ENCODE peak calls at places on chromosomes 13 and 19, in eight cellular contexts. N, B, A, C, O, W, Z and Y are unnamed samples.

GRCh38 chr19:737591-738093 is 13.3 kb upstream of the MISP start:
- DNase-seq in N (peak), B (peak), A (no peak), C (no peak), O (peak), W (peak), Z (no peak), Y (no peak)

GRCh38 chr13:106744516-106744915 is 176.6 kb upstream of the ARGLU1 start:
- DNase-seq in N (no peak), B (no peak), A (no peak), C (no peak), O (no peak), W (no peak), Z (no peak), Y (no peak)

GRCh38 chr13:23617551-23618014 is 47.4 kb downstream of the TNFRSF19 start:
- DNase-seq in N (no peak), B (no peak), A (no peak), C (no peak), O (no peak), W (no peak), Z (no peak), Y (no peak)

GRCh38 chr19:21626924-21627697 is 121.7 kb downstream of the ZNF429 start:
- DNase-seq in N (no peak), B (no peak), A (no peak), C (no peak), O (no peak), W (no peak), Z (no peak), Y (no peak)

GRCh38 chr13:37134411-37135041 is 29.1 kb upstream of the CSNK1A1L start:
- DNase-seq in N (no peak), B (no peak), A (peak), C (no peak), O (no peak), W (peak), Z (no peak), Y (no peak)

GRCh38 chr13:45704211-45704739 is 2.2 kb downstream of the CBY2 start:
- DNase-seq in N (no peak), B (no peak), A (no peak), C (no peak), O (no peak), W (no peak), Z (no peak), Y (no peak)

GRCh38 chr13:78603240-78603947 is at the start of gene POU4F1:
- DNase-seq in N (peak), B (peak), A (no peak), C (no peak), O (peak), W (no peak), Z (no peak), Y (no peak)

GRCh38 chr13:24683833-24684599 is 3.8 kb downstream of the ATP12A start:
- DNase-seq in N (peak), B (peak), A (no peak), C (no peak), O (peak), W (no peak), Z (no peak), Y (no peak)

GRCh38 chr19:49567722-49568454 is 12.5 kb downstream of the NOSIP start:
- DNase-seq in N (peak), B (no peak), A (no peak), C (no peak), O (no peak), W (no peak), Z (no peak), Y (no peak)

GRCh38 chr19:2476451-2477140 is 669 bp downstream of the GADD45B start:
- DNase-seq in N (peak), B (peak), A (no peak), C (no peak), O (peak), W (peak), Z (no peak), Y (no peak)

GRCh38 chr19:33428627-33429013 is 55.1 kb downstream of the CEBPG start:
- DNase-seq in N (peak), B (no peak), A (no peak), C (no peak), O (no peak), W (no peak), Z (no peak), Y (no peak)

GRCh38 chr19:49437231-49437630 is 4.1 kb downstream of the SLC17A7 start:
- DNase-seq in N (no peak), B (no peak), A (no peak), C (no peak), O (no peak), W (no peak), Z (no peak), Y (no peak)

GRCh38 chr13:39512687-39513086 is 90.3 kb downstream of the LHFPL6 start:
- DNase-seq in N (no peak), B (no peak), A (no peak), C (no peak), O (no peak), W (no peak), Z (no peak), Y (no peak)

GRCh38 chr19:1163283-1163933 is 10.7 kb downstream of the SBNO2 start:
- DNase-seq in N (no peak), B (no peak), A (no peak), C (no peak), O (no peak), W (no peak), Z (no peak), Y (no peak)

GRCh38 chr13:73876323-73876722 is 257.9 kb downstream of the KLF12 start:
- DNase-seq in N (no peak), B (no peak), A (no peak), C (no peak), O (no peak), W (no peak), Z (no peak), Y (no peak)

GRCh38 chr19:14536926-14537692 is 7.7 kb downstream of the TECR start:
- DNase-seq in N (peak), B (no peak), A (no peak), C (no peak), O (no peak), W (peak), Z (peak), Y (no peak)

GRCh38 chr13:110628952-110629701 is 13.8 kb downstream of the NAXD start:
- DNase-seq in N (no peak), B (no peak), A (no peak), C (no peak), O (no peak), W (no peak), Z (no peak), Y (no peak)

GRCh38 chr19:50607388-50607787 is 32.3 kb downstream of the SYT3 start:
- DNase-seq in N (no peak), B (no peak), A (no peak), C (no peak), O (no peak), W (no peak), Z (no peak), Y (no peak)

GRCh38 chr13:107099661-107100060 is 531.7 kb upstream of the ARGLU1 start:
- DNase-seq in N (no peak), B (no peak), A (peak), C (no peak), O (no peak), W (no peak), Z (no peak), Y (peak)

GRCh38 chr13:110126391-110126961 is 180.5 kb downstream of the COL4A1 start:
- DNase-seq in N (no peak), B (no peak), A (peak), C (no peak), O (no peak), W (peak), Z (no peak), Y (peak)

GRCh38 chr13:109768176-109768575 is 18.2 kb downstream of the IRS2 start:
- DNase-seq in N (no peak), B (no peak), A (no peak), C (no peak), O (no peak), W (no peak), Z (no peak), Y (no peak)

GRCh38 chr19:4584670-4585460 is 25.4 kb upstream of the SEMA6B start:
- DNase-seq in N (no peak), B (no peak), A (no peak), C (no peak), O (no peak), W (no peak), Z (no peak), Y (no peak)

GRCh38 chr13:33446821-33447481 is 161.4 kb upstream of the STARD13 start:
- DNase-seq in N (no peak), B (no peak), A (no peak), C (no peak), O (no peak), W (no peak), Z (peak), Y (no peak)

GRCh38 chr19:44796701-44797115 is 12.2 kb upstream of the BCAM start:
- DNase-seq in N (no peak), B (no peak), A (no peak), C (no peak), O (no peak), W (no peak), Z (no peak), Y (no peak)

GRCh38 chr13:30466358-30466714 is 600 bp upstream of the HMGB1 start:
- DNase-seq in N (no peak), B (no peak), A (no peak), C (no peak), O (peak), W (no peak), Z (no peak), Y (no peak)

GRCh38 chr19:33794578-33795369 is 1.9 kb upstream of the KCTD15 start:
- DNase-seq in N (peak), B (no peak), A (no peak), C (no peak), O (no peak), W (peak), Z (no peak), Y (no peak)

GRCh38 chr19:45115809-45116615 is 23.0 kb downstream of the PPP1R37 start:
- DNase-seq in N (no peak), B (peak), A (no peak), C (no peak), O (no peak), W (no peak), Z (no peak), Y (no peak)

GRCh38 chr13:65864039-65864438 is 1366.1 kb downstream of the PCDH9 start:
- DNase-seq in N (no peak), B (no peak), A (no peak), C (no peak), O (no peak), W (no peak), Z (no peak), Y (no peak)

GRCh38 chr13:49098198-49098597 is 121.9 kb upstream of the MLNR start:
- DNase-seq in N (no peak), B (no peak), A (peak), C (peak), O (peak), W (peak), Z (no peak), Y (no peak)

GRCh38 chr19:1469936-1470863 is 8.8 kb downstream of the C19orf25 start:
- DNase-seq in N (peak), B (no peak), A (no peak), C (no peak), O (peak), W (no peak), Z (no peak), Y (no peak)

GRCh38 chr13:38954844-38955243 is 35.8 kb downstream of the STOML3 start:
- DNase-seq in N (no peak), B (no peak), A (no peak), C (no peak), O (no peak), W (no peak), Z (no peak), Y (no peak)

GRCh38 chr13:83895994-83896580 is 13.8 kb upstream of the SLITRK1 start:
- DNase-seq in N (no peak), B (no peak), A (peak), C (no peak), O (no peak), W (no peak), Z (no peak), Y (no peak)

GRCh38 chr19:44820648-44821609 is 12.0 kb downstream of the BCAM start:
- DNase-seq in N (no peak), B (no peak), A (no peak), C (peak), O (no peak), W (peak), Z (no peak), Y (no peak)

GRCh38 chr13:72686766-72687165 is 40.7 kb downstream of the MZT1 start:
- DNase-seq in N (no peak), B (no peak), A (no peak), C (no peak), O (no peak), W (no peak), Z (no peak), Y (no peak)

GRCh38 chr19:10292206-10292788 is 2.5 kb downstream of the ICAM5 start:
- DNase-seq in N (peak), B (no peak), A (no peak), C (peak), O (peak), W (peak), Z (peak), Y (no peak)

GRCh38 chr13:26112843-26113242 is 61.0 kb upstream of the SHISA2 start:
- DNase-seq in N (no peak), B (no peak), A (no peak), C (no peak), O (no peak), W (no peak), Z (no peak), Y (no peak)

GRCh38 chr13:26117620-26118019 is 65.8 kb upstream of the SHISA2 start:
- DNase-seq in N (no peak), B (no peak), A (no peak), C (no peak), O (no peak), W (no peak), Z (no peak), Y (no peak)

GRCh38 chr13:26111797-26112196 is 60.0 kb upstream of the SHISA2 start:
- DNase-seq in N (no peak), B (no peak), A (no peak), C (no peak), O (no peak), W (no peak), Z (no peak), Y (no peak)
- TF ChIP-seq CTCF in N (no peak), B (no peak), A (no peak), C (no peak), O (no peak), W (no peak), Z (no peak), Y (no peak)

GRCh38 chr19:18653853-18654252 is 17.0 kb downstream of the KLHL26 start:
- DNase-seq in N (no peak), B (no peak), A (no peak), C (no peak), O (no peak), W (no peak), Z (no peak), Y (no peak)
- H3K4me3 ChIP-seq in N (no peak), B (no peak), A (no peak), C (no peak), O (no peak), W (no peak), Z (no peak), Y (no peak)

GRCh38 chr19:3573858-3574637 is 1.3 kb downstream of the HMG20B start:
- DNase-seq in N (peak), B (peak), A (peak), C (peak), O (peak), W (peak), Z (peak), Y (peak)

GRCh38 chr19:3573162-3573857 is 566 bp downstream of the HMG20B start:
- DNase-seq in N (no peak), B (peak), A (no peak), C (no peak), O (no peak), W (no peak), Z (no peak), Y (no peak)

GRCh38 chr19:3576696-3577443 is 4.1 kb downstream of the HMG20B start:
- DNase-seq in N (peak), B (no peak), A (no peak), C (no peak), O (no peak), W (peak), Z (no peak), Y (no peak)

GRCh38 chr19:3575949-3576673 is 3.4 kb downstream of the HMG20B start:
- DNase-seq in N (no peak), B (no peak), A (no peak), C (no peak), O (no peak), W (no peak), Z (no peak), Y (no peak)

GRCh38 chr19:3575260-3575741 is 2.6 kb downstream of the HMG20B start:
- DNase-seq in N (no peak), B (peak), A (no peak), C (no peak), O (no peak), W (no peak), Z (no peak), Y (no peak)
- TF ChIP-seq CTCF in N (no peak), B (peak), A (peak), C (no peak), O (peak), W (no peak), Z (no peak), Y (peak)

DNA sequence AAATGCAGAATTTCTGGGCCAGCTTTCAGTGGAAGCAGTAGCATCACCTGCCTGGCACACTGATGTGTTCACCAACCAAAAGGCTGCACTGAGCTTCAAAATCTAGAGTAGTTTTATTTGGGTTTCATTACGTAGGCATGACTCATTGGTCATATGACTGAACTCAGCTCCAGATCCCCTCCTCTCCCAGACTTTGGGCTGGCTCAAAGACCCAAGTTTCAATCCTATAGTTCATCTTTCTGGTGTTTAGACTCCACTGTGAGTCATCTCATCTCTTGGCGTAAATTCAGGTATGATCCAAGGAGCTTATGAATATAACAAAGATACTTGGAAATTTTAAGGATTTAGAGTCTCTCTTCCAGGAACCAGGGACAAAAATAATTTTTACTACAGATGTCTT is 17.7 kb downstream of the ZMYM5 start:
- DNase-seq in N (no peak), B (no peak), A (peak), C (peak), O (no peak), W (peak), Z (no peak), Y (no peak)
- H3K4me3 ChIP-seq in N (no peak), B (no peak), A (no peak), C (no peak), O (no peak), W (no peak), Z (no peak), Y (no peak)

GRCh38 chr19:46927893-46928292 is 67.1 kb downstream of the ARHGAP35 start:
- DNase-seq in N (no peak), B (no peak), A (no peak), C (no peak), O (peak), W (no peak), Z (no peak), Y (no peak)

GRCh38 chr19:46927106-46927505 is 66.3 kb downstream of the ARHGAP35 start:
- DNase-seq in N (no peak), B (no peak), A (no peak), C (no peak), O (no peak), W (no peak), Z (no peak), Y (no peak)

GRCh38 chr19:46926201-46927071 is 65.6 kb downstream of the ARHGAP35 start:
- DNase-seq in N (no peak), B (no peak), A (no peak), C (no peak), O (no peak), W (no peak), Z (no peak), Y (no peak)

GRCh38 chr19:46931197-46931596 is 70.4 kb downstream of the ARHGAP35 start:
- DNase-seq in N (no peak), B (peak), A (no peak), C (no peak), O (no peak), W (no peak), Z (no peak), Y (no peak)

DNA sequence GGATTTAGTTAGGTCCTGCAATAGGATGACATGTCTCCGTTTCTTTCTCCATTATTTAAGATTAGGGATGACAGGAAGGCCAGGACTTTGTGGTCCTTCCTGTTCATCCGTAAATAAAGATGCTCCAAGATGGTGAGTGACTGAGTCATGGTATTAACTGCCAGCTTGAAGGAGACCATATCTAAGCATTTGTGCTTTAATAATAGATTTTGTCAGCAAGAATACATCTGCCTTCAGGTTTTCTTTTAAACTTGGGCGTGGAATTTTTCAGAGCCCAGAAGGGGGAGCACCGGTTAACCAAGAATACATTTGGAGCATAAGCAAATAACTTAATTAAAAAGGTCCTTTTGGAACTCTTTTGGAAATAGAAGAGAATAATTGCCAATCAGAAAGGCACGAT is 68.2 kb downstream of the ARHGAP35 start:
- DNase-seq in N (no peak), B (no peak), A (no peak), C (no peak), O (no peak), W (no peak), Z (no peak), Y (no peak)
- TF ChIP-seq CTCF in N (no peak), B (no peak), A (peak), C (no peak), O (no peak), W (no peak), Z (no peak), Y (peak)

DNA sequence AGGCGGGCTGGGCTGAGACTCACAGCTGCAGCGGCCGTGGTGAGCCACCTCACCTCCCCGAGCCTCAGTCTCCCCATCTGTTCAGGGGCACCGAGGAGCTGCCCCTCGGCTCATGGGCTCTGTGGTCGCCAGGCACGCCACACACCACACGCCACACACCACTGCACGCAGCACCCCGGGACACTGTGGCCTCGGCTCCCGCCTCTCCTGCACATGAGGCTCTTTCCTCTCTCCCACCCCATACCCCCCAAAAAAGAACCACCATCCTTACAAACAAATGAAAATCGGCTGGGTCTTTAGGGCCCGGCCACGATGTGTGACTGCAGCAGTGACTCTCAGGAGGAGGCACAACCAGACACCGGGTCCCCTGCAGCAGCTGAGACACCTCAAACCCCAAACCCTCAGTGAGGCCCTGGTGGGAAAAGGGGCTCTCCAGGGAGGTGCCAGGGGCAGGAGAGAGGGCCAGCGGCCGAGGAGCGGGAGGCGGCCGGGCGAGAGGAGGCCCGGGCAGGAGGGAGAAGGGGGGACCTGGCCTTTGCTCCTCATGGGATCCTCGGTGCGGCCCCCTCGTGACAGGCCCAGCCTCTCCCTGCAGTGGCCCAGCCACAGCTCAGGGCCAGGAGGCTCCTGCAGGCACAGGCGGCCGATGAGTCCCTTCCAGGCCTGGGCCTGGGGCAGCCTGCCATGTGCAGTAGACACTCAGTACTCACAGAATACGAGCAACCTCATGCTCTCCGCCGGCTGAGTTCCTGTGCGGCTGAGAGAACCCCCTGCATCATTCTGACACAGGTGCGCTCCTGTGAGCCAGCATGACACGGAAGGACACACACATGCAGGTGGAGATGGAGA is 66.3 kb downstream of the RASA3 start:
- DNase-seq in N (peak), B (peak), A (no peak), C (no peak), O (peak), W (no peak), Z (no peak), Y (no peak)
- H3K4me3 ChIP-seq in N (no peak), B (no peak), A (no peak), C (peak), O (peak), W (no peak), Z (no peak), Y (no peak)

GRCh38 chr13:82758056-82758455 is 1124.2 kb downstream of the SLITRK1 start:
- DNase-seq in N (no peak), B (peak), A (no peak), C (no peak), O (no peak), W (no peak), Z (no peak), Y (no peak)
- TF ChIP-seq CTCF in N (no peak), B (peak), A (peak), C (no peak), O (peak), W (no peak), Z (no peak), Y (peak)